ENCODE peak calls at places on chromosomes 6 and 20, in ten cellular contexts. P is pancreas, H is adipocyte, G is IMR-90, Y is stomach, D is mesendoderm, L is H7, R is A549, F is right cardiac atrium, I is Panc1. U is an unnamed sample.

GRCh38 chr6:166950443-166950821 is 5.9 kb downstream of the RNASET2 start:
- DNase-seq in P (no peak), H (no peak), G (no peak), Y (no peak), D (no peak), L (no peak), R (no peak), F (no peak), I (no peak), U (no peak)

GRCh38 chr6:155765275-155766194 is 309.9 kb upstream of the NOX3 start:
- DNase-seq in P (no peak), H (peak), G (peak), Y (no peak), D (no peak), L (no peak), R (no peak), F (no peak), I (no peak), U (no peak)

GRCh38 chr6:133964052-133964451 is 11.0 kb downstream of the TBPL1 start:
- DNase-seq in P (no peak), H (no peak), G (peak), Y (no peak), D (no peak), L (no peak), R (no peak), F (no peak), I (no peak), U (no peak)

GRCh38 chr6:50098306-50098705 is 48.6 kb upstream of the DEFB112 start:
- DNase-seq in P (no peak), H (no peak), G (no peak), Y (no peak), D (peak), L (no peak), R (no peak), F (no peak), I (no peak), U (no peak)

GRCh38 chr6:112956696-112957525 is 609.8 kb downstream of the RFPL4B start:
- DNase-seq in P (no peak), H (peak), G (peak), Y (no peak), D (no peak), L (no peak), R (no peak), F (peak), I (no peak), U (no peak)

GRCh38 chr20:37042986-37043972 is 52.5 kb downstream of the RBL1 start:
- DNase-seq in P (no peak), H (no peak), G (no peak), Y (no peak), D (no peak), L (no peak), R (no peak), F (no peak), I (no peak), U (no peak)

GRCh38 chr6:14458669-14459266 is 341.2 kb downstream of the CD83 start:
- DNase-seq in P (no peak), H (peak), G (peak), Y (peak), D (no peak), L (no peak), R (peak), F (no peak), I (no peak), U (no peak)

GRCh38 chr6:162493917-162494316 is 233.6 kb downstream of the PRKN start:
- DNase-seq in P (no peak), H (no peak), G (no peak), Y (no peak), D (peak), L (no peak), R (no peak), F (no peak), I (no peak), U (no peak)

GRCh38 chr20:10185741-10186558 is 32.7 kb upstream of the SNAP25 start:
- DNase-seq in P (peak), H (no peak), G (no peak), Y (peak), D (no peak), L (no peak), R (peak), F (no peak), I (no peak), U (no peak)

GRCh38 chr6:1103945-1104623 is 207.8 kb upstream of the FOXQ1 start:
- DNase-seq in P (no peak), H (peak), G (no peak), Y (no peak), D (peak), L (peak), R (no peak), F (no peak), I (no peak), U (no peak)

GRCh38 chr20:13288357-13288756 is 67.3 kb downstream of the ISM1 start:
- DNase-seq in P (no peak), H (no peak), G (no peak), Y (no peak), D (no peak), L (no peak), R (no peak), F (no peak), I (no peak), U (no peak)

GRCh38 chr20:19864130-19864529 is 106.1 kb downstream of the RIN2 start:
- DNase-seq in P (no peak), H (peak), G (no peak), Y (no peak), D (no peak), L (no peak), R (peak), F (no peak), I (no peak), U (no peak)

GRCh38 chr6:50124572-50124971 is 74.8 kb upstream of the DEFB112 start:
- DNase-seq in P (no peak), H (no peak), G (no peak), Y (no peak), D (no peak), L (no peak), R (no peak), F (no peak), I (no peak), U (no peak)

GRCh38 chr6:108425428-108425827 is 130.6 kb downstream of the AFG1L start:
- DNase-seq in P (no peak), H (no peak), G (no peak), Y (no peak), D (no peak), L (no peak), R (no peak), F (no peak), I (no peak), U (no peak)

GRCh38 chr6:56372621-56373020 is 125.2 kb upstream of the COL21A1 start:
- DNase-seq in P (no peak), H (no peak), G (peak), Y (no peak), D (no peak), L (no peak), R (no peak), F (no peak), I (no peak), U (no peak)

GRCh38 chr20:47879771-47880170 is 94.5 kb upstream of the SULF2 start:
- DNase-seq in P (no peak), H (no peak), G (no peak), Y (no peak), D (no peak), L (no peak), R (no peak), F (no peak), I (no peak), U (no peak)

GRCh38 chr6:165439928-165440554 is 130.6 kb upstream of the C6orf118 start:
- DNase-seq in P (no peak), H (peak), G (peak), Y (no peak), D (peak), L (peak), R (peak), F (no peak), I (peak), U (no peak)

GRCh38 chr20:23601715-23602114 is 4.0 kb downstream of the CST9 start:
- DNase-seq in P (no peak), H (peak), G (no peak), Y (no peak), D (peak), L (no peak), R (no peak), F (no peak), I (no peak), U (no peak)

GRCh38 chr6:156852147-156852857 is 75.1 kb downstream of the ARID1B start:
- DNase-seq in P (no peak), H (no peak), G (no peak), Y (no peak), D (no peak), L (no peak), R (no peak), F (no peak), I (no peak), U (no peak)

GRCh38 chr6:44771647-44772415 is 384.3 kb downstream of the CDC5L start:
- DNase-seq in P (no peak), H (no peak), G (no peak), Y (no peak), D (peak), L (no peak), R (no peak), F (no peak), I (no peak), U (no peak)

GRCh38 chr6:143965503-143966171 is 42.4 kb downstream of the PLAGL1 start:
- DNase-seq in P (no peak), H (no peak), G (peak), Y (no peak), D (no peak), L (no peak), R (no peak), F (no peak), I (no peak), U (no peak)

GRCh38 chr20:20079102-20079784 is 26.9 kb downstream of the CFAP61 start:
- DNase-seq in P (no peak), H (no peak), G (no peak), Y (no peak), D (no peak), L (no peak), R (no peak), F (no peak), I (no peak), U (no peak)

GRCh38 chr6:26233608-26234420 is 131.2 kb upstream of the BTN3A2 start:
- DNase-seq in P (no peak), H (peak), G (peak), Y (peak), D (peak), L (no peak), R (peak), F (peak), I (no peak), U (no peak)

GRCh38 chr20:56805966-56806365 is 176.9 kb downstream of the TFAP2C start:
- DNase-seq in P (no peak), H (no peak), G (no peak), Y (no peak), D (no peak), L (no peak), R (no peak), F (no peak), I (no peak), U (no peak)

GRCh38 chr6:150208606-150209352 is 65.9 kb downstream of the PPP1R14C start:
- DNase-seq in P (no peak), H (peak), G (no peak), Y (no peak), D (no peak), L (no peak), R (no peak), F (no peak), I (no peak), U (no peak)

GRCh38 chr6:10725716-10726115 is 2.8 kb downstream of the TMEM14C start:
- DNase-seq in P (no peak), H (no peak), G (no peak), Y (no peak), D (no peak), L (no peak), R (no peak), F (no peak), I (no peak), U (no peak)

GRCh38 chr6:110541701-110542309 is 65.4 kb upstream of the SLC22A16 start:
- DNase-seq in P (no peak), H (peak), G (no peak), Y (no peak), D (no peak), L (no peak), R (no peak), F (no peak), I (no peak), U (no peak)

GRCh38 chr6:119540417-119540816 is 190.9 kb upstream of the MAN1A1 start:
- DNase-seq in P (no peak), H (no peak), G (no peak), Y (no peak), D (no peak), L (no peak), R (no peak), F (no peak), I (no peak), U (no peak)

GRCh38 chr6:15431762-15432495 is 186.1 kb downstream of the JARID2 start:
- DNase-seq in P (no peak), H (peak), G (peak), Y (no peak), D (peak), L (no peak), R (peak), F (no peak), I (no peak), U (no peak)

GRCh38 chr6:3966426-3966825 is 112.5 kb downstream of the FAM217A start:
- DNase-seq in P (no peak), H (no peak), G (no peak), Y (no peak), D (no peak), L (no peak), R (no peak), F (no peak), I (no peak), U (no peak)

GRCh38 chr6:146813554-146813953 is 214.8 kb downstream of the ADGB start:
- DNase-seq in P (no peak), H (no peak), G (peak), Y (no peak), D (no peak), L (no peak), R (no peak), F (no peak), I (no peak), U (no peak)

GRCh38 chr20:60453847-60454246 is 495.6 kb downstream of the CDH26 start:
- DNase-seq in P (no peak), H (no peak), G (no peak), Y (no peak), D (peak), L (peak), R (no peak), F (no peak), I (no peak), U (no peak)

GRCh38 chr6:72374864-72375263 is 247.0 kb upstream of the KCNQ5 start:
- DNase-seq in P (no peak), H (no peak), G (peak), Y (no peak), D (peak), L (no peak), R (no peak), F (no peak), I (no peak), U (no peak)

GRCh38 chr6:139539852-139540251 is 165.4 kb upstream of the CITED2 start:
- DNase-seq in P (peak), H (peak), G (peak), Y (peak), D (peak), L (no peak), R (peak), F (peak), I (peak), U (peak)

GRCh38 chr6:53064726-53065265 is 408 bp upstream of the FBXO9 start:
- DNase-seq in P (peak), H (peak), G (peak), Y (peak), D (peak), L (peak), R (peak), F (peak), I (peak), U (peak)

GRCh38 chr6:107290491-107290890 is 168.9 kb downstream of the PDSS2 start:
- DNase-seq in P (no peak), H (no peak), G (no peak), Y (no peak), D (peak), L (no peak), R (no peak), F (no peak), I (no peak), U (no peak)

GRCh38 chr6:132236744-132237143 is 164.5 kb downstream of the MOXD1 start:
- DNase-seq in P (no peak), H (no peak), G (peak), Y (no peak), D (peak), L (peak), R (no peak), F (no peak), I (no peak), U (no peak)

GRCh38 chr6:137820425-137820824 is 46.6 kb upstream of the TNFAIP3 start:
- DNase-seq in P (no peak), H (no peak), G (peak), Y (no peak), D (no peak), L (no peak), R (no peak), F (no peak), I (no peak), U (no peak)

GRCh38 chr6:126117251-126117650 is 130.9 kb downstream of the TRMT11 start:
- DNase-seq in P (no peak), H (no peak), G (peak), Y (no peak), D (no peak), L (no peak), R (no peak), F (no peak), I (no peak), U (no peak)

DNA sequence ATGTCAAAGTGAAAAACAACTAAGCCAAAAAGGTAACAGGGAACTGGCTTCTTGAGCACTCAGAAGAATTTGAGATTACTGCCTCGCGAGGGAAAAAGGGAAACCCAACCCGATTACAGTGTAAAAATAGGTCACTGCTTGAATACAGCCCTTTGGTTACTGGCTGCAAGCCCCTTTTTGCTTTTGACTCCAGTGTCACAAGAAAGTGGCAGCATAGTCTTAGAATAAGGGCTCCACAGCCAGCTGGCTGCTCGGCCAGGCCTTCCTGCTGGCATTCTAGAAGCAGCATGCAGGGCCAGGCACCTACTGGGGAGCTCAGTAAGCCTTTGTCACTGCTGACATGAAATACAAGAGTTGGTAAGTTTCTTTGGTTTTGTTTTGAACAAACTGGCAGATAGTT is 83.0 kb downstream of the ZHX3 start:
- DNase-seq in P (no peak), H (no peak), G (no peak), Y (no peak), D (no peak), L (peak), R (no peak), F (peak), I (no peak), U (no peak)
- H3K4me3 ChIP-seq in P (no peak), H (peak), G (no peak), Y (no peak), D (no peak), L (no peak), R (no peak), F (no peak), I (no peak), U (no peak)

GRCh38 chr6:31972709-31973350 is 892 bp upstream of the DXO start:
- DNase-seq in P (no peak), H (peak), G (peak), Y (no peak), D (peak), L (no peak), R (no peak), F (no peak), I (no peak), U (no peak)
- H3K4me3 ChIP-seq in P (peak), H (peak), G (peak), Y (peak), D (peak), L (peak), R (peak), F (peak), I (peak), U (peak)

GRCh38 chr6:41561386-41561785 is 15.2 kb downstream of the FOXP4 start:
- DNase-seq in P (peak), H (no peak), G (no peak), Y (no peak), D (no peak), L (peak), R (no peak), F (no peak), I (no peak), U (no peak)
- H3K4me3 ChIP-seq in P (peak), H (peak), G (no peak), Y (no peak), D (no peak), L (peak), R (no peak), F (no peak), I (no peak), U (peak)

DNA sequence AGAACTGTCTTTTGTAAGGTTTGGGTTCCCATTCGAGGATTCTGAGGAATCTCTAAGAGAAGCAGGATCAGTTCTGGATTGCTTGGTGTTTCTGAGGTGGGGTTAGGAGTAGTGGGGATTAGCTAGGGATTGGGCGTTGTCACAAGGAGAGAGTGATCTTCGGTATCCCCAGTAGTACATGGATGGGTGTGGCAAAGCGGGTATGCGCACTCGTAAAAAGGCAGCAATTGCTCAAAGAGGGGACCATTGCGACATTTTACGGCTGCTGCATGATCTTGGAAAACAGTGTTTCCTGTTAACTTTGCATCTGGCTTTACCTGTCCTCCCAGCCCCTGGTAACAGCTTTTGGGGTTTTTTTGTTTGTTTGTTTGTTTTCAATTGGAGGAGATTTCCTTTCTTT is 9.7 kb upstream of the ZSCAN9 start:
- DNase-seq in P (no peak), H (no peak), G (peak), Y (no peak), D (no peak), L (no peak), R (no peak), F (no peak), I (no peak), U (no peak)
- H3K4me3 ChIP-seq in P (no peak), H (peak), G (no peak), Y (no peak), D (no peak), L (no peak), R (no peak), F (no peak), I (peak), U (no peak)

GRCh38 chr6:35727206-35727934 is 9.5 kb upstream of the ARMC12 start:
- DNase-seq in P (peak), H (peak), G (peak), Y (peak), D (peak), L (peak), R (peak), F (peak), I (no peak), U (peak)

GRCh38 chr6:35729722-35730121 is 7.1 kb upstream of the ARMC12 start:
- DNase-seq in P (no peak), H (no peak), G (no peak), Y (no peak), D (no peak), L (peak), R (no peak), F (no peak), I (no peak), U (no peak)

GRCh38 chr6:35728663-35729348 is 8.0 kb upstream of the ARMC12 start:
- DNase-seq in P (no peak), H (no peak), G (no peak), Y (peak), D (peak), L (peak), R (no peak), F (peak), I (no peak), U (no peak)

GRCh38 chr6:35729349-35729678 is 7.5 kb upstream of the ARMC12 start:
- DNase-seq in P (no peak), H (no peak), G (no peak), Y (no peak), D (no peak), L (no peak), R (no peak), F (no peak), I (no peak), U (no peak)

GRCh38 chr6:35727935-35728662 is 8.7 kb upstream of the ARMC12 start:
- DNase-seq in P (peak), H (peak), G (peak), Y (peak), D (peak), L (peak), R (peak), F (peak), I (no peak), U (peak)
- H3K4me3 ChIP-seq in P (peak), H (peak), G (peak), Y (peak), D (peak), L (peak), R (peak), F (peak), I (peak), U (peak)

GRCh38 chr6:105568751-105569150 is 165.9 kb upstream of the PREP start:
- DNase-seq in P (no peak), H (no peak), G (no peak), Y (no peak), D (no peak), L (no peak), R (no peak), F (no peak), I (no peak), U (no peak)

GRCh38 chr6:105567140-105567539 is 164.3 kb upstream of the PREP start:
- DNase-seq in P (no peak), H (no peak), G (no peak), Y (no peak), D (no peak), L (no peak), R (no peak), F (no peak), I (no peak), U (no peak)

GRCh38 chr6:105568121-105568520 is 165.2 kb upstream of the PREP start:
- DNase-seq in P (no peak), H (no peak), G (no peak), Y (no peak), D (no peak), L (no peak), R (no peak), F (no peak), I (no peak), U (no peak)

GRCh38 chr6:105564503-105564902 is 161.6 kb upstream of the PREP start:
- DNase-seq in P (no peak), H (no peak), G (no peak), Y (no peak), D (no peak), L (peak), R (no peak), F (no peak), I (no peak), U (no peak)

DNA sequence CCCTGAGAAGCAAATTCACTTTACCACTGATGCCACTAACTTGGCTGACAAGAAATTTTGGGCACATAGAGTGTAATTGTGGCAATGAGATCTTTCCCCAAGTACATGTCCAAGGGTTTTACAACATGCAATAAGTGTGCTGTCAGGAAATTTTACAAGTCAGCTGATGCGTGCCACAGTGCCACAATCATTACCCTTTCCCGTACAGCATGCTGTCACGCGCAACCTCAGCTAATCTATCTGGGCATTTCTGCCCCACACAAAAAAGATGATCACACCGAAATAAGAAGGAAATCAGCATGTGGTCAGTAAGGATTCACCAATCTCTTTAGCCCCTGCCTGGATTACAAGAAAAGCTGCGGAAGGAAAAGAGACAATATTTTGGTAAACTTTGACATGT is 163.6 kb upstream of the PREP start:
- DNase-seq in P (no peak), H (no peak), G (no peak), Y (no peak), D (no peak), L (no peak), R (no peak), F (no peak), I (no peak), U (no peak)
- H3K4me3 ChIP-seq in P (no peak), H (no peak), G (no peak), Y (no peak), D (no peak), L (no peak), R (no peak), F (no peak), I (no peak), U (no peak)